ENCODE peak calls at places on chromosomes 7 and 10, in five cellular contexts. I, J, N, H and Y are unnamed samples.

GRCh38 chr7:85554294-85554877 is 367.5 kb upstream of the SEMA3D start:
- DNase-seq in J (peak), H (no peak), N (peak), I (no peak), Y (peak)

GRCh38 chr10:91820144-91820543 is 21.9 kb downstream of the TNKS2 start:
- DNase-seq in J (no peak), H (no peak), N (no peak), I (no peak), Y (no peak)

GRCh38 chr7:130256716-130257115 is 9.9 kb upstream of the CPA2 start:
- DNase-seq in N (no peak), J (no peak), I (no peak), H (no peak), Y (no peak)

GRCh38 chr7:8605227-8605626 is 171.8 kb downstream of the NXPH1 start:
- DNase-seq in J (no peak), N (no peak), I (no peak), H (no peak), Y (no peak)

GRCh38 chr7:92417913-92418312 is 29.4 kb upstream of the GATAD1 start:
- DNase-seq in I (no peak), N (no peak), J (no peak), H (no peak), Y (no peak)

GRCh38 chr10:96697026-96697425 is 23.3 kb downstream of the PIK3AP1 start:
- DNase-seq in J (no peak), I (no peak), H (no peak), N (no peak), Y (no peak)

GRCh38 chr7:114916261-114916892 is 5.5 kb upstream of the MDFIC start:
- DNase-seq in I (no peak), H (peak), N (no peak), J (no peak), Y (no peak)

GRCh38 chr7:48006866-48007265 is 22.0 kb downstream of the SUN3 start:
- DNase-seq in J (no peak), N (no peak), I (no peak), H (no peak), Y (no peak)

GRCh38 chr10:62912086-62912485 is 95.9 kb upstream of the EGR2 start:
- DNase-seq in I (no peak), N (no peak), H (no peak), J (no peak), Y (no peak)

GRCh38 chr10:86770412-86770960 is 14.1 kb downstream of the BMPR1A start:
- DNase-seq in I (no peak), J (peak), N (no peak), H (no peak), Y (no peak)

GRCh38 chr10:1420663-1421362 is 316.5 kb downstream of the ADARB2 start:
- DNase-seq in N (peak), H (no peak), J (peak), I (peak), Y (peak)

GRCh38 chr7:48528689-48529088 is 357.4 kb downstream of the ABCA13 start:
- DNase-seq in H (no peak), N (no peak), J (no peak), I (peak), Y (no peak)

GRCh38 chr10:104032144-104032775 is 53.4 kb downstream of the COL17A1 start:
- DNase-seq in N (no peak), H (no peak), J (no peak), I (no peak), Y (no peak)

GRCh38 chr10:46068117-46068516 is 22.0 kb upstream of the MSMB start:
- DNase-seq in N (no peak), H (no peak), J (no peak), I (no peak), Y (no peak)

GRCh38 chr7:36361227-36361626 is 28.4 kb upstream of the ANLN start:
- DNase-seq in N (no peak), H (no peak), I (no peak), J (no peak), Y (no peak)

GRCh38 chr10:89414879-89415821 is 782 bp downstream of the IFIT5 start:
- DNase-seq in H (no peak), N (no peak), J (no peak), I (no peak), Y (peak)

GRCh38 chr7:40786909-40787308 is 652.1 kb downstream of the SUGCT start:
- DNase-seq in J (no peak), H (no peak), N (no peak), I (no peak), Y (no peak)

GRCh38 chr7:40784176-40784575 is 649.4 kb downstream of the SUGCT start:
- DNase-seq in H (no peak), I (no peak), N (no peak), J (no peak), Y (no peak)

GRCh38 chr7:40777913-40778312 is 643.1 kb downstream of the SUGCT start:
- DNase-seq in N (no peak), J (no peak), H (no peak), I (no peak), Y (no peak)

GRCh38 chr7:40780431-40780830 is 645.6 kb downstream of the SUGCT start:
- DNase-seq in N (no peak), I (no peak), J (no peak), H (no peak), Y (no peak)

DNA sequence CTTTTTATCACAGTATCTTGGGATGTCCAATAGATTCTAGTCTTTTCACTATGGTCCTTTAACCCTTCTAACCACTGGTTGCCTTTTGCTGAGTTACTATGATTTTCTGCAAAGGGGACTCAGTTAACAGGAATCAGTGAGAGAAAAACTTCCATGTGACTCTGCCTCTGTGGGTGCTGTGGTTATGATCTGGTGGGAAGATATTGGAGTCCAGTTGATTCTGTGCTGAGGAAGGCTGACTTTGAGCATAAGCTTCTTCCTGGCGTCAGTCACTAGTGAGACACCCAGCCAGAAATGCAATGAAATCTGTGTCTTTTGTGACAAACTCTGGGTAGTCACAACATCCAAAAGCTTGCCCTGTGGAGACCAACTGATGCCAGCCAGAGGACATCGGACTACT is 648.0 kb downstream of the SUGCT start:
- DNase-seq in J (no peak), N (no peak), H (no peak), I (no peak), Y (no peak)
- TF ChIP-seq GABPA in J (no peak), N (no peak), H (no peak), I (no peak), Y (no peak)

DNA sequence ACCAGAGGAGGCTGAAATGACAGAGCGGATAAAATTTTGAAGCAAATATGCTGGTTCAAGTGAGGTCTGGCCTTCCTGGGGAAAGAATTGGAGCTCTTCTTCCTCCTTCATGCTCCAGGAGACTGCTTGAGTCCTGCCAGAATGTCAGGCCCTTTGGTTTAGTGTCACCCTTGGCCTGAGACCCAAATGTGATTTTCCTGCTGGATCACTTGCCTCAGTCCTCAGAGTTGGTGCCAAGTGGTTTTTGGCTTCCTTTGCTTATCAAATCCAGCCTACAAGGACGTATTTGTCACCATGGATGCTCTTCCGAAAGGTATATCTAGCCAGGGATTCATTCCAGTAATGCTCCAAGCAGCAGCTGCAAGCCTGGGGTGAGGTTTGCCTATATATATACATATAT is 118.4 kb downstream of the PLPP4 start:
- DNase-seq in H (no peak), N (no peak), I (no peak), J (no peak), Y (no peak)
- TF ChIP-seq TAF1 in H (no peak), N (no peak), I (no peak), J (no peak), Y (no peak)

GRCh38 chr10:125102216-125102615 is 58.1 kb downstream of the CTBP2 start:
- DNase-seq in H (no peak), I (no peak), J (no peak), N (peak), Y (no peak)

GRCh38 chr10:125104559-125104958 is 55.8 kb downstream of the CTBP2 start:
- DNase-seq in H (no peak), J (no peak), N (no peak), I (no peak), Y (no peak)

GRCh38 chr10:125101581-125101980 is 58.8 kb downstream of the CTBP2 start:
- DNase-seq in N (no peak), H (no peak), J (no peak), I (no peak), Y (no peak)

GRCh38 chr10:125103466-125104377 is 56.6 kb downstream of the CTBP2 start:
- DNase-seq in J (no peak), N (no peak), H (no peak), I (no peak), Y (no peak)

GRCh38 chr10:125102821-125103220 is 57.5 kb downstream of the CTBP2 start:
- DNase-seq in N (no peak), J (no peak), I (no peak), H (no peak), Y (no peak)
- TF ChIP-seq CTCF in N (no peak), J (no peak), I (no peak), H (no peak), Y (no peak)

DNA sequence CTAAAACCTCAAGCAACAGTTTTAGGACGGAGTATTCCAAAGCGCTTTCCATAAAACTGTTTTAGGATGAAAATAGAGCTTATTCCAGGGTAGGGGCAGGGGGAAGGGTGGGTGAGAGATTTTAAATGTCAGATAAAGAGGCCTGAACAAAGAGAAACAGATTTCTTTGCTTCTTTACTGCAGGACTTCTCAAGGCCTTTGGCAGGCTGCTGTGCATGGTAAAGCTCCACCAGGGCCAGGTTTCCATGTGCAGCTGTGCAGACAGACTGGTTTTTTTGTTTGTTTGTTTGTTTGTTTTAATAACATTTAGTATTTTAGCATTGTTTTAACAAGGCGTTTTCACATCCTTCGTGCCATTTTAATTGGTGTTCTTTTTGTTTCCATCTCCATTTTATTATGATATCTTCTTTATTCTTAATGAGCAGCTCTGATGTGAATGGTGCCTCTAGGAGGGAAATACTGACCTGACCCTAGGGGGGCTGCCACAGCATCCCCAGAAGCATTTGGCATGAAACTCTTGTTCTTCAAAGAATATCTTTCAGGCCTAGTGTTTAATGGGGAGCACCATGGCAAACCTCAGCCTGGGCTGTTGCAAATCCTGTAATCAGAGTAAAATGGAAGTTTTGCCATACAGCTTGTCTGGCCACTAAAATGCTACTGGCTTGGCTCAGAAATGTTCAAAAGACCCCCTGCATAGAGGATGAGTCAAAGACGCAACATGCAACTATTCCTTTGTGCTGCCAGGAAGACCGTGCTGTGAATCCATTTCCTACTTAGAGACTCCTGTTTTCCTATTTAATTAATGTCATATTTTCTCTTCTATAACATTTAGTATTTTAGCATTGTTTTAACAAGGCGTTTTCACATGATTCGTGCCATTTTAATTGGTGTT is 26.5 kb downstream of the HECW1 start:
- DNase-seq in J (no peak), N (no peak), H (no peak), I (no peak), Y (no peak)
- TF ChIP-seq GABPA in J (no peak), N (no peak), H (no peak), I (no peak), Y (no peak)

GRCh38 chr10:101140084-101140949 is 9.2 kb downstream of the TLX1 start:
- DNase-seq in N (no peak), I (no peak), J (no peak), H (no peak), Y (peak)

GRCh38 chr10:101137271-101137670 is 6.2 kb downstream of the TLX1 start:
- DNase-seq in I (no peak), H (no peak), J (no peak), N (no peak), Y (no peak)

GRCh38 chr10:101138788-101139420 is 7.8 kb downstream of the TLX1 start:
- DNase-seq in I (no peak), J (no peak), N (no peak), H (no peak), Y (no peak)

GRCh38 chr10:101140950-101141621 is 10.0 kb downstream of the TLX1 start:
- DNase-seq in J (no peak), N (no peak), H (no peak), I (no peak), Y (no peak)

GRCh38 chr10:101139421-101139911 is 8.4 kb downstream of the TLX1 start:
- DNase-seq in N (peak), J (no peak), I (no peak), H (no peak), Y (peak)
- TF ChIP-seq TAF1 in N (no peak), J (no peak), I (no peak), H (no peak), Y (no peak)

DNA sequence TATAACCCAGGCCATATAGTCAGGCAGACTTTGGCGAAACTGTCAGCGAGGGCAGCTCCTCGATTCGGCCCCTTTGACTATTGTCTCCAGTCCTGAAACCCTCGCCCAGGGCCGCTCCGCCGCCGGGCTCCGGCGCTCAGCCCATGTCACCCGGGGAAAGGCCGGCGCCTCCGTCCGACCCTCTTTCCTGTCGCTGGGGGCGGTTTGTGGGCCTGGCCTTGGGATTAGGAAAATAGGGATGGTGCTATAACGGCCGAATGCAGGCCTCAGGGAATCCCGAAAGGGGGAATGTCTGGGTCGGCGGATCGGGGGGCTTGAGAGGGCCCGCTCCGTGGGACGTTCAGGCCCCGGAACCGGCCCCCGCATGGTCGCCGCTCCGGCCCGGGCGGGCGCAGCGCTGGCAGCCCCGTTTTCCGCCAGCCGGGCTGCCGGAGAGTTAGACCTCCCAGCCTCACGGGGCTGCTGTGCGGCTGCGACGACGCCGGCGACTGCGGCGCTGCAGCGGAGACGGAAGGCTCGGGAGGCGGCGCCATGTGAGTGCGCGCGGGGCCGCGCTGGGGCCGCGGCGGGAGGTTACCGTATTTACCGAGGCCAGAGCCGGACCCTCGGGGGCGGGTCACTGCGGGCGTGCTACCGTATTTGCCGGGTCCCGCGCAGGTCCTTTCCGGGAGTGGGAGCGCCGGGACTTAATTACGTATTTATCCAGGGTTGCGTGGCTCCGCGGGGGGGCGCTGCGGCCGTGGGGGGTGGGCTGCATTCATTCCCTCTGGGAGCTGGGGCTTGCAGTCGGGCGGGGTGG is 25.9 kb downstream of the ZNF775 start:
- DNase-seq in J (peak), I (no peak), H (no peak), N (peak), Y (peak)
- TF ChIP-seq CTCF in J (peak), I (peak), H (peak), N (peak), Y (peak)

GRCh38 chr10:54501919-54502318 is 299.1 kb downstream of the PCDH15 start:
- DNase-seq in J (no peak), N (no peak), H (no peak), I (no peak), Y (no peak)
- TF ChIP-seq GABPA in J (no peak), N (no peak), H (no peak), I (no peak), Y (no peak)

DNA sequence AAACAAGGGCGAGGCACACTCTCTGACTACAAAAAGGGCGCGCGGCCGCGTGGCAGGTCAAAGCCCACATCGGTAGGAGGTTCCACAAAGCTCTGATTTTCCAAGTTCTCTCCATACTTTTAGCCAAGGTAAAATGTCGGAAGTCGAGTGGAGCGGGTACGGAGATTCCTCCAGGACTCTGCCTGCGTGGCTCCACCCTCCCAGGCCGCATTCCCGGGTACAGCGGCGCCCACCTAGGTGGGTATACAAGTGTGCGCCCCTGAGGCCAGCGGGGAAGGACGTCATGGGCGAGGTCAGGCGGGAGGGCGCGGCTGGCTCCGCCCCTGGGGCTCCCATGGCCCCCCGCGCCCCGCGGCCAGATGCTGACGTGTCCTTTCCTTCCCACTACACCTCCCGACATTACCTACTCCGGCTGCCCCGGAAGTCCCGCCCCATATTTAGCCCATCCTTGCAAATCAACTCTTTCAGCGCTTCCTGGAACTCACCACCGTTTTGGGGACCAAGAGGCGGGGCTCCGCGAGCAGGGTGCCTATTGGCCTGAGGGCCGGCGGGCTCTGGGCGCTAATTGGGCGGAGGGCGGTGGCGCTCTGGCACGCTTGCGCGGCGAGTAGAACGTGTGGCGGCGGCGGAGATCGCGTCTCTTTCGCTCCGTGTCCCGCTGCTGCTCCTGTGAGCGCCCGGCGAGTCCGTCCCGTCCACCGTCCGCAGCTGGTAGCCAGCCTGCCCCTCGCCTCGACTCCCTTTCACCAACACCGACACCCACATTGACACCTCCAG is at the start of gene SND1:
- DNase-seq in I (peak), J (peak), H (peak), N (peak), Y (peak)
- TF ChIP-seq TAF1 in I (peak), J (peak), H (peak), N (peak), Y (peak)

DNA sequence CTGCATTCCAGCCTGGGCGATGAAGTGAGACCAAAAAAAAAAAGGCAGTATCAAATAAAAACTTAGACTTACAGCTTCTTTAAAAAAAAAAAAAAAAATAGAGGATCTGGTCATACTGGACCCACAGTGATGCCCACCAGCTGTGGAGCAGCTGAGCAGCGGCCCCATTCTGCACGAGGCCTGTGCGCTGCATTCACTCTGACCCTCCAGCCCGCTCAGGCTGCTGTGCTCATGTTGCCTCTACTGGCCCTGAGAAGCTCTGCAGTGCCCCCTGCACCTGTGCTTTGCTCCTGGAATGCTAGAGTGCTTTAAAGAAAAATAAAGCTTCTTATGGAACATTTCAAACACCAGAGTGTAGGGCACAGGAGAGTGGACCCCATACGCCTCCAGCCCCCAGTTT is 33.2 kb downstream of the TMEM120A start:
- DNase-seq in H (no peak), N (no peak), J (no peak), I (no peak), Y (peak)
- TF ChIP-seq CTCF in H (no peak), N (peak), J (peak), I (peak), Y (peak)